ENCODE peak calls at places on chromosomes 13 and 19, in ten cellular contexts. T is ovary, Z is erythroblast, D is stomach, M is breast epithelium, P is body of pancreas, C is lower leg skin, Q is heart left ventricle, I is tibial nerve, H is adrenal gland. L is an unnamed sample.

GRCh38 chr19:38417544-38418506 is 8.2 kb downstream of the RASGRP4 start:
- DNase-seq in T (peak), Z (peak), D (peak), M (no peak), P (peak), C (peak), Q (peak), I (peak), H (peak), L (peak)

GRCh38 chr13:39048806-39049205 is 10.6 kb downstream of the NHLRC3 start:
- DNase-seq in T (no peak), Z (no peak), D (no peak), M (no peak), P (no peak), C (no peak), Q (no peak), I (no peak), H (no peak), L (no peak)

GRCh38 chr19:54436031-54436523 is 12.9 kb upstream of the LENG8 start:
- DNase-seq in T (peak), Z (no peak), D (no peak), M (no peak), P (no peak), C (no peak), Q (no peak), I (no peak), H (peak), L (no peak)

GRCh38 chr19:41887711-41888382 is 4.9 kb downstream of the ARHGEF1 start:
- DNase-seq in T (no peak), Z (no peak), D (peak), M (peak), P (peak), C (no peak), Q (peak), I (no peak), H (no peak), L (no peak)

GRCh38 chr19:57671124-57671895 is 2.6 kb downstream of the ZSCAN4 start:
- DNase-seq in T (no peak), Z (no peak), D (no peak), M (no peak), P (no peak), C (no peak), Q (no peak), I (no peak), H (no peak), L (no peak)

GRCh38 chr19:7916137-7916907 is 1.7 kb downstream of the TGFBR3L start:
- DNase-seq in T (no peak), Z (peak), D (peak), M (no peak), P (no peak), C (no peak), Q (no peak), I (no peak), H (no peak), L (peak)

GRCh38 chr13:80339578-80339840 is 1.4 kb downstream of the SPRY2 start:
- DNase-seq in T (no peak), Z (peak), D (no peak), M (no peak), P (no peak), C (no peak), Q (no peak), I (no peak), H (no peak), L (no peak)

GRCh38 chr13:97696921-97697320 is 256.6 kb upstream of the IPO5 start:
- DNase-seq in T (no peak), Z (no peak), D (no peak), M (no peak), P (no peak), C (no peak), Q (no peak), I (no peak), H (no peak), L (no peak)

GRCh38 chr13:112901951-112902651 is 66.9 kb upstream of the MCF2L start:
- DNase-seq in T (no peak), Z (no peak), D (peak), M (peak), P (peak), C (no peak), Q (no peak), I (no peak), H (no peak), L (no peak)

GRCh38 chr19:33676999-33677665 is 55.4 kb downstream of the CHST8 start:
- DNase-seq in T (no peak), Z (no peak), D (peak), M (no peak), P (no peak), C (no peak), Q (no peak), I (no peak), H (no peak), L (no peak)

GRCh38 chr13:28723806-28724205 is 5.0 kb upstream of the SLC46A3 start:
- DNase-seq in T (no peak), Z (no peak), D (no peak), M (no peak), P (no peak), C (no peak), Q (no peak), I (no peak), H (no peak), L (no peak)

GRCh38 chr19:18626906-18627305 is 9.9 kb upstream of the KLHL26 start:
- DNase-seq in T (no peak), Z (no peak), D (no peak), M (no peak), P (no peak), C (no peak), Q (no peak), I (no peak), H (no peak), L (no peak)

GRCh38 chr19:11519138-11519537 is 9.8 kb downstream of the ECSIT start:
- DNase-seq in T (no peak), Z (no peak), D (no peak), M (no peak), P (no peak), C (no peak), Q (no peak), I (no peak), H (no peak), L (no peak)

GRCh38 chr13:31069808-31070544 is 91.7 kb downstream of the HSPH1 start:
- DNase-seq in T (no peak), Z (no peak), D (no peak), M (no peak), P (no peak), C (no peak), Q (no peak), I (no peak), H (no peak), L (no peak)

GRCh38 chr13:76668716-76669115 is 217.5 kb downstream of the KCTD12 start:
- DNase-seq in T (no peak), Z (no peak), D (no peak), M (no peak), P (no peak), C (no peak), Q (no peak), I (no peak), H (no peak), L (no peak)

GRCh38 chr13:113769881-113770280 is 10.9 kb downstream of the TMEM255B start:
- DNase-seq in T (no peak), Z (no peak), D (peak), M (no peak), P (no peak), C (no peak), Q (no peak), I (no peak), H (no peak), L (no peak)

GRCh38 chr13:99842379-99842778 is 129.2 kb downstream of the ZIC5 start:
- DNase-seq in T (no peak), Z (no peak), D (no peak), M (no peak), P (no peak), C (no peak), Q (no peak), I (no peak), H (no peak), L (no peak)

GRCh38 chr13:24618219-24618955 is 61.8 kb upstream of the ATP12A start:
- DNase-seq in T (no peak), Z (no peak), D (peak), M (peak), P (no peak), C (no peak), Q (no peak), I (no peak), H (no peak), L (no peak)

GRCh38 chr13:62320129-62320724 is 904.6 kb upstream of the PCDH20 start:
- DNase-seq in T (no peak), Z (peak), D (no peak), M (no peak), P (no peak), C (no peak), Q (no peak), I (no peak), H (no peak), L (no peak)

GRCh38 chr13:77500094-77500493 is 35.4 kb upstream of the SCEL start:
- DNase-seq in T (no peak), Z (no peak), D (no peak), M (no peak), P (no peak), C (no peak), Q (no peak), I (no peak), H (no peak), L (no peak)

GRCh38 chr13:73324842-73325241 is 266.0 kb downstream of the KLF5 start:
- DNase-seq in T (no peak), Z (no peak), D (no peak), M (no peak), P (no peak), C (no peak), Q (no peak), I (no peak), H (no peak), L (no peak)

GRCh38 chr13:67341406-67341805 is 111.3 kb upstream of the PCDH9 start:
- DNase-seq in T (no peak), Z (no peak), D (no peak), M (no peak), P (no peak), C (no peak), Q (no peak), I (no peak), H (no peak), L (no peak)

GRCh38 chr19:11451942-11452813 is 16.7 kb downstream of the PRKCSH start:
- DNase-seq in T (no peak), Z (no peak), D (no peak), M (no peak), P (no peak), C (no peak), Q (no peak), I (no peak), H (no peak), L (no peak)

GRCh38 chr19:33705090-33705847 is 83.5 kb downstream of the CHST8 start:
- DNase-seq in T (no peak), Z (no peak), D (no peak), M (no peak), P (no peak), C (no peak), Q (no peak), I (no peak), H (no peak), L (no peak)

GRCh38 chr19:4360641-4361151 is 17.3 kb downstream of the MPND start:
- DNase-seq in T (peak), Z (no peak), D (no peak), M (no peak), P (no peak), C (no peak), Q (no peak), I (no peak), H (peak), L (no peak)

GRCh38 chr19:48255376-48256303 is at the start of gene CARD8:
- DNase-seq in T (peak), Z (peak), D (peak), M (peak), P (peak), C (peak), Q (peak), I (peak), H (peak), L (peak)
- TF ChIP-seq POLR2A in T (no peak), Z (peak), D (no peak), M (no peak), P (peak), C (no peak), Q (peak), I (peak), H (peak), L (peak)

GRCh38 chr13:23460309-23460708 is 26.8 kb upstream of the SACS start:
- DNase-seq in T (no peak), Z (no peak), D (no peak), M (no peak), P (no peak), C (no peak), Q (no peak), I (no peak), H (no peak), L (no peak)

GRCh38 chr13:23461544-23461943 is 28.0 kb upstream of the SACS start:
- DNase-seq in T (no peak), Z (no peak), D (no peak), M (no peak), P (no peak), C (no peak), Q (no peak), I (no peak), H (no peak), L (no peak)

GRCh38 chr13:23460921-23461320 is 27.4 kb upstream of the SACS start:
- DNase-seq in T (no peak), Z (no peak), D (no peak), M (no peak), P (no peak), C (no peak), Q (no peak), I (no peak), H (no peak), L (no peak)

GRCh38 chr13:23463631-23464030 is 30.1 kb upstream of the SACS start:
- DNase-seq in T (no peak), Z (no peak), D (no peak), M (no peak), P (no peak), C (no peak), Q (no peak), I (no peak), H (no peak), L (no peak)

DNA sequence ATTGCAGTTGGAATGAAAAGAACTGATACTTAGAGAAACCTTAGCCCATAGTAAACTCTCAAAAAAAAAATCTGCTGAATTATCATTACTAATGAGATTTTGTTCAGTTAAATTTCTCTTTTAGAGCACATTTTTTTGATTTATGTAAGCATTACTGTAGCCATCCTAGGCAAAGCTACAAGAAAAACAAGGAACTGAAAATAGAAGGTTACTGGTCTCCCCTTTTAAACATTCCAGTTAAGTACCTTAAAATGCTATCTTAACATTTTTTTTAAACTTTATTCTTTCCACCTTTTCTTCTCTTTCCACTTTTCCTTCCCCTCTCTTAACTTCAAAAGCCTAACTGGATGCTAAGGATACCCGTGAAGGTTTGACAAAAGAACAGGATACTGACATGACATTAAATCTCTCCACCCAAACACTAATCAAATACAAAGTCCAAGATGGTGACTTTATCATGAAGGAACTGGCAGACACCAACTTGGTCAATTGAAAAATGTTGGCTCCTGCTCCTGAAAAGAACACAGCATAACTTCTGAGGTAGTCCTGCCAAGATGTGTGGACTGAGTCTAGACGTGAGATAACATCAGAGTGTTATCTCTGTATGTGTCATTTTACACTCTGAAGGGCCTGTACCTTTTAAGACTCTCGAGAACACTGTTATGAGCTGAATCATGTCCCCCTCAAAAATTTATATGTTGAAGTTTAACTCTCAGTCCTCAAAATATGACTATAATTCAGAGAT is 29.5 kb upstream of the SACS start:
- DNase-seq in T (no peak), Z (no peak), D (no peak), M (no peak), P (no peak), C (no peak), Q (no peak), I (no peak), H (no peak), L (no peak)
- TF ChIP-seq POLR2A in T (no peak), Z (no peak), D (no peak), M (no peak), P (no peak), C (no peak), Q (no peak), I (no peak), H (no peak), L (no peak)

DNA sequence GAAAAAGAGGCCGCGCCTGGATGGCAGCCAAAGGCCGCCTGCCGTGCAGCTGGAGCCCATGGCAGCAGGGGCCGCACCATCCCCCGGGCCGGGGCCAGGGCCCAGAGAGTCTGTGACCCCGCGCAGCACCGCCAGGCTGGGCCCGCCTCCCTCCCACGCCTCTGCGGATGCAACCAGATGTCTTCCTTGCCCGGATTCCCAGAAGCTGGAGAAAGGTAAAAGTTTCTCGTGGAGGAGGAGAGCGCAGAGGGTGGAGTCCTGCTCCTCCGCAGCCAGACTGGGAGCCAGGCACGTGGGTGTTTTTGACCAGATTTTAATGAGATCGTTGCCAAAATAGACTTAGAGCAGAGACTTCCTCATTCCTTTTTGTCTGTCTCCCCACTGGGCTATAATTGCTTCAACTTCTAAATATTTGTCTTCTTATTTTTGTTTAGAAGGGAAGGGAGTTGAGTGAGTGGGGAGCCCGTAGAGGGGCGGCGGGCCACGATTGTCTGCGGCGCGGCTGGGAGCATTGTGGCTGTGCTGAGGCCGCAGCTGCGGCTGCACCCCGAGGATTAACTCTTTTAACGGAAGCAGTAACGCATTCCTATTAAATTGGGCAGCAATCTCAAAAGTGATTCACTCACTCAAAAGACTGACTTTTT is 22.8 kb upstream of the NDUFS7 start:
- DNase-seq in T (peak), Z (no peak), D (no peak), M (peak), P (peak), C (peak), Q (peak), I (peak), H (peak), L (peak)
- TF ChIP-seq POLR2A in T (no peak), Z (no peak), D (no peak), M (no peak), P (no peak), C (no peak), Q (no peak), I (no peak), H (no peak), L (no peak)

GRCh38 chr13:72109863-72110262 is 242.9 kb upstream of the DACH1 start:
- DNase-seq in T (no peak), Z (no peak), D (no peak), M (no peak), P (no peak), C (no peak), Q (no peak), I (no peak), H (no peak), L (no peak)

GRCh38 chr13:72112216-72112615 is 245.2 kb upstream of the DACH1 start:
- DNase-seq in T (no peak), Z (no peak), D (no peak), M (no peak), P (no peak), C (no peak), Q (no peak), I (no peak), H (no peak), L (no peak)

GRCh38 chr13:72113070-72113469 is 246.1 kb upstream of the DACH1 start:
- DNase-seq in T (no peak), Z (no peak), D (no peak), M (no peak), P (no peak), C (no peak), Q (no peak), I (no peak), H (no peak), L (no peak)
- TF ChIP-seq POLR2A in T (no peak), Z (no peak), D (no peak), M (no peak), P (no peak), C (no peak), Q (no peak), I (no peak), H (no peak), L (no peak)

GRCh38 chr13:70502944-70503343 is 394.7 kb upstream of the KLHL1 start:
- DNase-seq in T (no peak), Z (no peak), D (no peak), M (no peak), P (no peak), C (no peak), Q (no peak), I (no peak), H (no peak), L (no peak)

GRCh38 chr13:70505809-70506208 is 397.6 kb upstream of the KLHL1 start:
- DNase-seq in T (no peak), Z (no peak), D (no peak), M (no peak), P (no peak), C (no peak), Q (no peak), I (no peak), H (no peak), L (no peak)
- TF ChIP-seq POLR2A in T (no peak), Z (no peak), D (no peak), M (no peak), P (no peak), C (no peak), Q (no peak), I (no peak), H (no peak), L (no peak)

GRCh38 chr19:29942404-29943261 is 594 bp downstream of the URI1 start:
- DNase-seq in T (peak), Z (peak), D (peak), M (no peak), P (peak), C (no peak), Q (peak), I (peak), H (peak), L (peak)
- TF ChIP-seq POLR2A in T (no peak), Z (no peak), D (no peak), M (no peak), P (peak), C (no peak), Q (no peak), I (no peak), H (no peak), L (no peak)

DNA sequence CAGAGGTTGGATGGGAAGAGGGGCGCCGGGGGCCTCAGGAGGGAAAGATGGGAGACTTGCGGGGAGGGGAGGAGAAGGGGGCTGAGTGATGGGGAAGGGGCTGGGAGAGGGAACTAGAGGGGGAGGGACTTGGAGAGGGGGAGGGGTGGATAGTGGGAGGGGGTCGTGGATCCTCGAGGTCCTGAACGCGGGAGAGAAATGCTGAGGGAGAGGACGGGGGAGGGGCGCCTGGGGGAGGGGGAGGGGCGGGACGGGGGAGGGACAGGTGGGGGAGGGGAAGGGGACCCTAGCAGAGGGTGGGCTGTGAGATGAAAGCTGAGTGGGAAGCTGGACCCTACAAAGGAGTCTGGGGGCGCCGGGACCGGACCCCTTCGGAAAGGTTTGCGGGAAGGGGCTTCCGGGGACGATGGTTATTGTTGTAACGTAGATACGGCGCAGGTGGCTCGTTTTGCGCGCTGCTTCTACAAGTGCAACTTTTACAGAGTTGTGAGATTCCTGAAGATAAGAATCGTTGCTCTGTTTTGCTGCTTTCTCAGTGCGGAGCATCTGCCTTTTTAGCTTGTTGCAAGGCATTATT is 417 bp downstream of the ZNF444 start:
- DNase-seq in T (peak), Z (peak), D (no peak), M (no peak), P (peak), C (no peak), Q (no peak), I (no peak), H (no peak), L (no peak)
- TF ChIP-seq POLR2A in T (no peak), Z (no peak), D (no peak), M (no peak), P (no peak), C (no peak), Q (no peak), I (no peak), H (no peak), L (no peak)